ENCODE peak calls at places on chromosomes 5 and 9, in eight cellular contexts. I, L, S, O, P, Z, Y and X are unnamed samples.

GRCh38 chr9:19404278-19405075 is 4.3 kb upstream of the ACER2 start:
- DNase-seq in I (peak), L (no peak), P (no peak), S (no peak), Y (peak), Z (no peak), O (no peak), X (no peak)

GRCh38 chr5:119532637-119533036 is 80.3 kb downstream of the HSD17B4 start:
- DNase-seq in S (no peak), L (no peak), O (no peak), I (no peak), Y (no peak), Z (no peak), P (no peak), X (no peak)

GRCh38 chr5:60649288-60649917 is 50.6 kb downstream of the DEPDC1B start:
- DNase-seq in S (peak), L (no peak), Y (peak), I (peak), O (no peak), P (peak), Z (no peak), X (peak)

GRCh38 chr5:107470007-107470582 is 200.6 kb downstream of the EFNA5 start:
- DNase-seq in O (no peak), Y (no peak), Z (no peak), P (no peak), L (no peak), S (peak), I (no peak), X (no peak)

GRCh38 chr5:1110930-1111726 is 735 bp downstream of the SLC12A7 start:
- DNase-seq in Z (peak), Y (peak), P (peak), O (no peak), S (no peak), I (no peak), L (peak), X (no peak)

GRCh38 chr5:164967354-164967753 is 1461.9 kb downstream of the MAT2B start:
- DNase-seq in P (no peak), Y (no peak), I (no peak), L (no peak), O (no peak), Z (no peak), S (no peak), X (no peak)

GRCh38 chr9:129273941-129274709 is 96.1 kb upstream of the IER5L start:
- DNase-seq in Z (no peak), P (no peak), S (no peak), Y (no peak), L (no peak), O (no peak), I (no peak), X (no peak)

GRCh38 chr5:54792611-54793404 is 192.6 kb downstream of the ESM1 start:
- DNase-seq in L (no peak), I (no peak), Z (no peak), S (peak), O (no peak), Y (no peak), P (no peak), X (no peak)

GRCh38 chr9:111945216-111945615 is 48.6 kb downstream of the UGCG start:
- DNase-seq in S (peak), L (no peak), P (no peak), I (no peak), O (no peak), Y (no peak), Z (no peak), X (peak)

GRCh38 chr9:71306134-71306533 is 184.7 kb upstream of the TRPM3 start:
- DNase-seq in L (no peak), P (no peak), Z (no peak), Y (no peak), O (no peak), S (no peak), I (no peak), X (no peak)

GRCh38 chr5:90529939-90530677 is 724 bp upstream of the LYSMD3 start:
- DNase-seq in P (peak), S (peak), Y (peak), Z (peak), L (peak), O (peak), I (peak), X (peak)

GRCh38 chr5:176533390-176533789 is 3.8 kb downstream of the RNF44 start:
- DNase-seq in I (no peak), P (no peak), L (peak), O (no peak), S (no peak), Y (no peak), Z (no peak), X (peak)
- H3K4me3 ChIP-seq in I (no peak), P (no peak), L (peak), O (peak), S (no peak), Y (no peak), Z (no peak), X (no peak)

GRCh38 chr9:137103206-137103999 is 11.1 kb downstream of the DPP7 start:
- DNase-seq in S (no peak), O (no peak), Z (no peak), P (no peak), Y (no peak), I (no peak), L (no peak), X (no peak)

GRCh38 chr9:137096785-137097546 is 10.2 kb downstream of the MAN1B1 start:
- DNase-seq in O (no peak), I (no peak), Y (no peak), L (no peak), Z (no peak), S (no peak), P (no peak), X (no peak)

GRCh38 chr9:137095664-137096517 is 9.1 kb downstream of the MAN1B1 start:
- DNase-seq in I (no peak), Z (no peak), L (no peak), Y (no peak), P (no peak), O (peak), S (no peak), X (no peak)

GRCh38 chr9:137099231-137099630 is 12.4 kb downstream of the MAN1B1 start:
- DNase-seq in Y (no peak), Z (no peak), P (no peak), I (no peak), S (no peak), L (no peak), O (no peak), X (no peak)

DNA sequence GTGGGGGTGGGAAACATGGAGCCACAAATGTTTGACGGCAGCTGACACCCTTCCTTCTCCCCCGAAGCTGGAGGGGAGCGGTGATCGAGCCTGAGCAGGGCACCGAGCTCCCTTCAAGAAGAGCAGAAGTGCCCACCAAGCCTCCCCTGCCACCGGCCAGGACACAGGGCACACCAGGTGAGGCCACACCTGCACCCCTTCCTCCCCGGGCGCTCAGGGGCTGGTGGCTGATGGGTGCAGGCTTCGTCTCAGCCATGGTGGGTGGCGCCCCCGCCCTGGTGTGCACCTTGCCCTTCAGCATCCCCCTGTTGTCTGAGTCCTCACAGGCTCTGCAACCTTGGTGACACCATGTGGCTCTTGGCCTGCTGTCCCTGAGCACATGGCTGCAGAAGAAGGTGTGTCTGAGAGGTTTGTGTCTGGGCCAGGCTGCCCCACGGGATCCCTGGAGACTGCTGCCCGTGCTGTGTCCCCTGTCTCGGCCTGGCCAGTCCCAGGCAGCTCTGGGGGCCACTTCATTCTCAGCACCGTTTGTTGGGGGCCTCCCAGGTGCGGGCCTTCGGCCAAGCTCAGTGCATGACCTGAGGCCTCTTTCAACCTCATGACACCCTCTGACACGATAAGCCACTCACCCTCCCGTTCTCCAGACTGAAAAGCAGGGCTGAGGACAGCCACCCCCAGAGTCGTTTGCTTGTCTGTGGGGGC is 11.1 kb downstream of the MAN1B1 start:
- DNase-seq in O (no peak), I (no peak), L (no peak), S (no peak), Y (no peak), Z (no peak), P (no peak), X (no peak)
- TF ChIP-seq CTCF in O (no peak), I (no peak), L (no peak), S (no peak), Y (no peak), Z (no peak), P (no peak), X (no peak)

DNA sequence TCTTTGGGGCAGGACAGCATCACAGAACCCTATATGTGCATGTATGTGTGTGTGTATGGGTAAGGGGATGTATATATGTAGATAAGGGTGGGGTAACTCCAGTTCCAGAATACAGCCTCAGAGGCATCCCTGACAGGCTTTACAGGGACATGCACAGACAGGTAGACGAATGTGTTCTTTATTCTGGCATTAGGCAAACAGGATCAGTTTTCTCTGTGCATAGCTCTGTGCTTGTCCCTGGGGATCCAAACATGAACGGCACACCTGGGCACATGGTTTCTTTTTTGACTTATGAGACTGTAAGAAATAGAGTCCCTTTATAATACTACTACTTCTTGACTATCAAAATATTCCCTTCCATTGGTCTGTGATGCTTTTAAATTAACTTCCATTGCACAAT is 120.6 kb downstream of the TRIO start:
- DNase-seq in L (no peak), I (no peak), Z (no peak), O (no peak), Y (no peak), P (no peak), S (no peak), X (no peak)
- H3K4me3 ChIP-seq in L (no peak), I (no peak), Z (no peak), O (no peak), Y (no peak), P (no peak), S (no peak), X (no peak)

DNA sequence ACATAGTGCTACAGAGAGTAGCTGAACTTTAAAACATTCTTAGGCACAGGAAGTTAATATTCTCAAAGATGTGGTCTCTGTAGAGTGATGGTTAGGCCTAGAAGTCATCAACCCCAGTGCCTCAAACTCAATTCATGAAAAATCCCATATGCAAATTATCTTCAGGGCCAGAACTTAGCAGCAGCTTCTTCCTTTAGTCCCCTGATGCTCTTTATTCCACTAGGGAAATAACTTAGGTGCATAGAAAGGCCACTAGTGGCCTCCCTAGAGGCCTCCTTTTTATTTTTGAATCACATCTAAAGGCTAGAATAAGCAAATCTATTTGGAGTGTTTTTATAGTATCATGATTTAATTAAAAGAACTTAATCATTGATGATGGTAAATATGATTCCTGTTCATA is 88.3 kb downstream of the GIN1 start:
- DNase-seq in P (peak), Z (no peak), L (no peak), O (no peak), Y (no peak), S (no peak), I (no peak), X (peak)
- TF ChIP-seq CTCF in P (peak), Z (peak), L (no peak), O (no peak), Y (peak), S (peak), I (peak), X (peak)

GRCh38 chr5:109533847-109534272 is 124.1 kb upstream of the PJA2 start:
- DNase-seq in L (no peak), I (no peak), Y (no peak), S (peak), P (no peak), O (no peak), Z (no peak), X (no peak)
- H3K4me3 ChIP-seq in L (no peak), I (no peak), Y (no peak), S (no peak), P (no peak), O (no peak), Z (no peak), X (no peak)